ENCODE peak calls at places on chromosome 20, in eight cellular contexts. N, L, E, P, V, S, T and X are unnamed samples.

GRCh38 chr20:32448306-32449056 is 90.3 kb downstream of the ASXL1 start:
- DNase-seq in N (no peak), L (no peak), E (no peak), P (no peak), V (no peak), S (no peak), T (no peak), X (peak)

GRCh38 chr20:38091447-38092216 is 58.1 kb downstream of the RPRD1B start:
- DNase-seq in N (no peak), L (no peak), E (no peak), P (peak), V (no peak), S (no peak), T (no peak), X (no peak)

GRCh38 chr20:58981564-58982364 is 708 bp downstream of the NELFCD start:
- DNase-seq in N (peak), L (peak), E (no peak), P (no peak), V (peak), S (no peak), T (no peak), X (no peak)

GRCh38 chr20:14997791-14998190 is 660.4 kb upstream of the FLRT3 start:
- DNase-seq in N (no peak), L (no peak), E (no peak), P (no peak), V (peak), S (no peak), T (no peak), X (no peak)

GRCh38 chr20:53828673-53829085 is 235.0 kb upstream of the ZNF217 start:
- DNase-seq in N (no peak), L (peak), E (no peak), P (no peak), V (peak), S (no peak), T (no peak), X (no peak)

GRCh38 chr20:14470231-14470894 is 133.0 kb upstream of the FLRT3 start:
- DNase-seq in N (no peak), L (no peak), E (no peak), P (no peak), V (no peak), S (no peak), T (no peak), X (no peak)

GRCh38 chr20:61770203-61770602 is 295.5 kb downstream of the TAF4 start:
- DNase-seq in N (no peak), L (no peak), E (no peak), P (no peak), V (no peak), S (no peak), T (no peak), X (no peak)

GRCh38 chr20:881051-881820 is 34.9 kb downstream of the ANGPT4 start:
- DNase-seq in N (peak), L (no peak), E (no peak), P (no peak), V (peak), S (no peak), T (no peak), X (peak)

GRCh38 chr20:53080969-53081871 is 109.1 kb downstream of the TSHZ2 start:
- DNase-seq in N (peak), L (no peak), E (no peak), P (no peak), V (peak), S (no peak), T (no peak), X (no peak)

GRCh38 chr20:5835870-5836269 is 85.7 kb downstream of the SHLD1 start:
- DNase-seq in N (no peak), L (no peak), E (no peak), P (no peak), V (no peak), S (no peak), T (no peak), X (no peak)

GRCh38 chr20:59721386-59721785 is 117.0 kb downstream of the PHACTR3 start:
- DNase-seq in N (no peak), L (no peak), E (no peak), P (no peak), V (no peak), S (no peak), T (no peak), X (no peak)

GRCh38 chr20:50996901-50997830 is 25.7 kb downstream of the KCNG1 start:
- DNase-seq in N (no peak), L (no peak), E (no peak), P (no peak), V (peak), S (no peak), T (no peak), X (no peak)

GRCh38 chr20:46564241-46564957 is 13.9 kb upstream of the OCSTAMP start:
- DNase-seq in N (no peak), L (no peak), E (no peak), P (no peak), V (no peak), S (no peak), T (no peak), X (peak)

GRCh38 chr20:48668451-48668946 is 159.3 kb downstream of the PREX1 start:
- DNase-seq in N (no peak), L (no peak), E (no peak), P (no peak), V (no peak), S (no peak), T (peak), X (no peak)

GRCh38 chr20:45019027-45019763 is 52.9 kb downstream of the STK4 start:
- DNase-seq in N (no peak), L (no peak), E (no peak), P (no peak), V (no peak), S (no peak), T (no peak), X (no peak)

GRCh38 chr20:7346562-7346961 is 579.1 kb downstream of the BMP2 start:
- DNase-seq in N (no peak), L (no peak), E (no peak), P (no peak), V (peak), S (no peak), T (no peak), X (no peak)

GRCh38 chr20:36773123-36773547 is 428 bp downstream of the DSN1 start:
- DNase-seq in N (no peak), L (no peak), E (no peak), P (no peak), V (no peak), S (no peak), T (no peak), X (no peak)

GRCh38 chr20:4217349-4217761 is 202.0 kb upstream of the RNF24 start:
- DNase-seq in N (no peak), L (no peak), E (no peak), P (no peak), V (peak), S (peak), T (no peak), X (no peak)

GRCh38 chr20:42277203-42277602 is 659.0 kb upstream of the CHD6 start:
- DNase-seq in N (no peak), L (no peak), E (no peak), P (no peak), V (no peak), S (no peak), T (peak), X (no peak)

GRCh38 chr20:62301111-62301668 is 1.6 kb upstream of the ADRM1 start:
- DNase-seq in N (no peak), L (no peak), E (no peak), P (no peak), V (no peak), S (no peak), T (no peak), X (no peak)

GRCh38 chr20:40254023-40254772 is 434.8 kb downstream of the MAFB start:
- DNase-seq in N (no peak), L (no peak), E (no peak), P (no peak), V (no peak), S (peak), T (no peak), X (no peak)

GRCh38 chr20:8156603-8157079 is 24.6 kb downstream of the PLCB1 start:
- DNase-seq in N (no peak), L (no peak), E (no peak), P (no peak), V (no peak), S (no peak), T (no peak), X (no peak)

GRCh38 chr20:46903256-46903655 is 8.6 kb downstream of the EYA2 start:
- DNase-seq in N (no peak), L (no peak), E (no peak), P (no peak), V (no peak), S (no peak), T (no peak), X (no peak)

GRCh38 chr20:57474816-57475215 is 50.1 kb downstream of the CTCFL start:
- DNase-seq in N (no peak), L (no peak), E (no peak), P (peak), V (no peak), S (no peak), T (no peak), X (no peak)

GRCh38 chr20:31607640-31608255 is 2.7 kb downstream of the ID1 start:
- DNase-seq in N (no peak), L (no peak), E (no peak), P (no peak), V (peak), S (no peak), T (no peak), X (no peak)

GRCh38 chr20:61514805-61515505 is 262.9 kb downstream of the CDH4 start:
- DNase-seq in N (no peak), L (no peak), E (no peak), P (no peak), V (no peak), S (no peak), T (no peak), X (no peak)

GRCh38 chr20:10448270-10449156 is 13.4 kb downstream of the SLX4IP start:
- DNase-seq in N (no peak), L (no peak), E (no peak), P (no peak), V (no peak), S (no peak), T (no peak), X (no peak)

GRCh38 chr20:3045042-3045815 is 623 bp upstream of the MRPS26 start:
- DNase-seq in N (peak), L (peak), E (no peak), P (no peak), V (peak), S (no peak), T (no peak), X (peak)

GRCh38 chr20:59006864-59007757 is at the start of gene CTSZ:
- DNase-seq in N (peak), L (no peak), E (no peak), P (peak), V (peak), S (peak), T (no peak), X (no peak)